ENCODE peak calls at places on chromosome 4, in six cellular contexts. O, A, Q, D, Z and U are unnamed samples.

GRCh38 chr4:28772066-28772465 is 1911.4 kb downstream of the STIM2 start:
- DNase-seq in D (no peak), A (no peak), O (no peak), Z (no peak), Q (no peak), U (no peak)

GRCh38 chr4:4869731-4870483 is 10.4 kb downstream of the MSX1 start:
- DNase-seq in Q (no peak), D (no peak), Z (peak; percentile 59), O (peak; percentile 33), A (no peak), U (no peak)

GRCh38 chr4:164997324-164997723 is 19.9 kb upstream of the TRIM61 start:
- DNase-seq in Z (no peak), O (no peak), A (no peak), D (no peak), Q (peak; percentile 33), U (no peak)

GRCh38 chr4:72376901-72377300 is 192.1 kb downstream of the ADAMTS3 start:
- DNase-seq in A (no peak), D (no peak), Q (no peak), Z (no peak), O (no peak), U (no peak)

GRCh38 chr4:41718907-41719306 is 29.6 kb downstream of the PHOX2B start:
- DNase-seq in A (no peak), O (no peak), D (no peak), Z (no peak), Q (no peak), U (no peak)

GRCh38 chr4:74671074-74671698 is 123.1 kb downstream of the BTC start:
- DNase-seq in D (peak; percentile 1), O (peak; percentile 42), Z (peak; percentile 56), A (no peak), Q (peak; percentile 66), U (peak; percentile 61)

GRCh38 chr4:1518997-1519700 is 112.9 kb upstream of the NKX1-1 start:
- DNase-seq in A (no peak), D (no peak), O (no peak), Q (no peak), Z (no peak), U (no peak)

GRCh38 chr4:33924239-33924638 is 2320.1 kb downstream of the ARAP2 start:
- DNase-seq in A (peak; percentile 14), D (no peak), Q (no peak), Z (peak; percentile 5), O (no peak), U (no peak)

GRCh38 chr4:150212927-150213326 is 134.7 kb downstream of the DCLK2 start:
- DNase-seq in D (no peak), Q (peak; percentile 38), O (no peak), Z (no peak), A (no peak), U (no peak)

GRCh38 chr4:150070464-150071170 is 7.6 kb upstream of the DCLK2 start:
- DNase-seq in Q (no peak), Z (no peak), D (no peak), O (no peak), A (no peak), U (no peak)

GRCh38 chr4:169557061-169557636 is 55.2 kb downstream of the NEK1 start:
- DNase-seq in D (no peak), Q (no peak), Z (no peak), O (no peak), A (no peak), U (no peak)

GRCh38 chr4:146049802-146050201 is 111.2 kb upstream of the ZNF827 start:
- DNase-seq in Z (no peak), D (no peak), A (no peak), O (no peak), Q (no peak), U (no peak)

GRCh38 chr4:184039963-184040383 is 134.9 kb downstream of the STOX2 start:
- DNase-seq in Z (peak; percentile 87), D (no peak), Q (no peak), O (peak; percentile 12), A (no peak), U (peak; percentile 5)

GRCh38 chr4:20901851-20902250 is 201.6 kb downstream of the PACRGL start:
- DNase-seq in O (no peak), Q (no peak), Z (no peak), D (no peak), A (no peak), U (no peak)

GRCh38 chr4:169934794-169935400 is 91.3 kb downstream of the MFAP3L start:
- DNase-seq in Q (no peak), O (no peak), Z (no peak), D (no peak), A (no peak), U (no peak)

GRCh38 chr4:122458625-122459024 is 2.1 kb upstream of the IL2 start:
- DNase-seq in A (no peak), D (peak; percentile 6), O (peak; percentile 5), Z (no peak), Q (no peak), U (no peak)

GRCh38 chr4:79083406-79084010 is 144.3 kb upstream of the PAQR3 start:
- DNase-seq in Z (peak; percentile 7), A (no peak), O (no peak), D (no peak), Q (no peak), U (no peak)

GRCh38 chr4:32884198-32884597 is 2164.0 kb downstream of the PCDH7 start:
- DNase-seq in Q (no peak), D (no peak), Z (no peak), O (no peak), A (no peak), U (no peak)

GRCh38 chr4:43224591-43224990 is 332.1 kb downstream of the GRXCR1 start:
- DNase-seq in Z (no peak), Q (no peak), D (no peak), O (no peak), A (no peak), U (no peak)

GRCh38 chr4:148017801-148018200 is 285.9 kb downstream of the ARHGAP10 start:
- DNase-seq in O (no peak), A (no peak), Q (no peak), D (no peak), Z (peak; percentile 20), U (no peak)

GRCh38 chr4:119726505-119726904 is 97.9 kb upstream of the PDE5A start:
- DNase-seq in D (no peak), Q (no peak), Z (no peak), O (no peak), A (no peak), U (no peak)

GRCh38 chr4:4455199-4455865 is 68.4 kb downstream of the NSG1 start:
- DNase-seq in Q (no peak), O (no peak), A (no peak), Z (peak; percentile 12), D (no peak), U (no peak)

GRCh38 chr4:185290018-185290607 is 80.7 kb downstream of the SNX25 start:
- DNase-seq in Q (no peak), O (no peak), A (no peak), D (no peak), Z (no peak), U (peak; percentile 7)